ENCODE peak calls at places on chromosomes 11 and 22, in six cellular contexts. J, S, Q, T, W and F are unnamed samples.

GRCh38 chr11:83409476-83409875 is 123.3 kb upstream of the CCDC90B start:
- DNase-seq in J (no peak), S (no peak), Q (no peak), T (no peak), W (no peak), F (no peak)

GRCh38 chr22:39314251-39314971 is 5.0 kb downstream of the RPL3 start:
- DNase-seq in J (no peak), S (no peak), Q (no peak), T (no peak), W (no peak), F (no peak)

GRCh38 chr22:46770726-46771125 is 8.3 kb downstream of the TBC1D22A start:
- DNase-seq in J (no peak), S (no peak), Q (no peak), T (no peak), W (no peak), F (no peak)

GRCh38 chr11:100827934-100828661 is 141.0 kb downstream of the ARHGAP42 start:
- DNase-seq in J (no peak), S (no peak), Q (peak; percentile 10), T (no peak), W (no peak), F (peak; percentile 90)

GRCh38 chr22:32685527-32685926 is 116.0 kb upstream of the TIMP3 start:
- DNase-seq in J (no peak), S (no peak), Q (no peak), T (no peak), W (no peak), F (no peak)

GRCh38 chr11:94303884-94304459 is 408 bp upstream of the IZUMO1R start:
- DNase-seq in J (no peak), S (no peak), Q (no peak), T (no peak), W (no peak), F (no peak)

GRCh38 chr11:66336234-66337102 is at the start of gene RIN1:
- DNase-seq in J (peak; percentile 80), S (no peak), Q (peak; percentile 62), T (peak; percentile 44), W (peak; percentile 76), F (peak; percentile 99)

GRCh38 chr11:72224587-72225410 is at the start of gene INPPL1:
- DNase-seq in J (peak; percentile 32), S (peak; percentile 25), Q (peak; percentile 73), T (peak; percentile 25), W (peak; percentile 62), F (peak; percentile 31)

GRCh38 chr11:61539958-61540357 is 31.4 kb downstream of the LRRC10B start:
- DNase-seq in J (no peak), S (no peak), Q (no peak), T (no peak), W (no peak), F (no peak)